ENCODE peak calls at places on chromosome 7, in five cellular contexts. One of them, this sample, is unnamed. For H3K4me1, the result is how much of the 10 kb centered on the place peaks cover.

GRCh38 chr7:144908943-144909556 is 73.2 kb upstream of the TPK1 start:
- DNase-seq in neuronal stem cell: no peak
- DNase-seq in H9: peak
- DNase-seq in IMR-90: no peak
- DNase-seq in H1: no peak
- DNase-seq in this sample: no peak

GRCh38 chr7:150368884-150369739 is 490 bp downstream of the REPIN1 start:
- DNase-seq in neuronal stem cell: peak
- DNase-seq in H9: peak
- DNase-seq in IMR-90: peak
- DNase-seq in H1: no peak
- DNase-seq in this sample: peak

GRCh38 chr7:17506090-17506489 is 207.6 kb downstream of the AHR start:
- DNase-seq in neuronal stem cell: no peak
- DNase-seq in H9: no peak
- DNase-seq in IMR-90: peak
- DNase-seq in H1: no peak
- DNase-seq in this sample: no peak

GRCh38 chr7:51033722-51034530 is 251.2 kb upstream of the GRB10 start:
- DNase-seq in neuronal stem cell: no peak
- DNase-seq in H9: no peak
- DNase-seq in IMR-90: no peak
- DNase-seq in H1: no peak
- DNase-seq in this sample: no peak

GRCh38 chr7:128192497-128193142 is 48.5 kb upstream of the LEP start:
- DNase-seq in neuronal stem cell: no peak
- DNase-seq in H9: peak
- DNase-seq in IMR-90: no peak
- DNase-seq in H1: no peak
- DNase-seq in this sample: no peak

GRCh38 chr7:24602860-24603456 is 29.7 kb downstream of the PALS2 start:
- DNase-seq in neuronal stem cell: no peak
- DNase-seq in H9: no peak
- DNase-seq in IMR-90: no peak
- DNase-seq in H1: no peak
- DNase-seq in this sample: no peak

GRCh38 chr7:44971188-44971907 is 7.5 kb downstream of the MYO1G start:
- DNase-seq in neuronal stem cell: no peak
- DNase-seq in H9: no peak
- DNase-seq in IMR-90: no peak
- DNase-seq in H1: no peak
- DNase-seq in this sample: no peak

GRCh38 chr7:151327659-151328058 is 14.0 kb upstream of the NUB1 start:
- DNase-seq in neuronal stem cell: no peak
- DNase-seq in H9: no peak
- DNase-seq in IMR-90: peak
- DNase-seq in H1: no peak
- DNase-seq in this sample: peak

GRCh38 chr7:3482147-3482921 is 181.3 kb downstream of the SDK1 start:
- DNase-seq in neuronal stem cell: peak
- DNase-seq in H9: peak
- DNase-seq in IMR-90: peak
- DNase-seq in H1: peak
- DNase-seq in this sample: peak

GRCh38 chr7:50265968-50266694 is 38.4 kb upstream of the IKZF1 start:
- DNase-seq in neuronal stem cell: no peak
- DNase-seq in H9: no peak
- DNase-seq in IMR-90: no peak
- DNase-seq in H1: no peak
- DNase-seq in this sample: no peak

GRCh38 chr7:40147371-40148246 is 12.8 kb downstream of the SUGCT start:
- DNase-seq in neuronal stem cell: no peak
- DNase-seq in H9: peak
- DNase-seq in IMR-90: no peak
- DNase-seq in H1: no peak
- DNase-seq in this sample: peak

GRCh38 chr7:90404777-90405176 is 1.5 kb downstream of the CLDN12 start:
- DNase-seq in neuronal stem cell: no peak
- DNase-seq in H9: no peak
- DNase-seq in IMR-90: peak
- DNase-seq in H1: no peak
- DNase-seq in this sample: peak

GRCh38 chr7:114901771-114902170 is 20.1 kb upstream of the MDFIC start:
- DNase-seq in neuronal stem cell: no peak
- DNase-seq in H9: no peak
- DNase-seq in IMR-90: peak
- DNase-seq in H1: no peak
- DNase-seq in this sample: peak

GRCh38 chr7:20508109-20508508 is 107.4 kb upstream of the ABCB5 start:
- DNase-seq in neuronal stem cell: no peak
- DNase-seq in H9: no peak
- DNase-seq in IMR-90: no peak
- DNase-seq in H1: no peak
- DNase-seq in this sample: no peak

GRCh38 chr7:47601881-47602249 is 20.0 kb upstream of the TNS3 start:
- DNase-seq in neuronal stem cell: no peak
- DNase-seq in H9: no peak
- DNase-seq in IMR-90: no peak
- DNase-seq in H1: no peak
- DNase-seq in this sample: no peak
- H2AK5ac ChIP-seq in neuronal stem cell: no peak
- H2AK5ac ChIP-seq in H9: no peak
- H2AK5ac ChIP-seq in IMR-90: peak
- H2AK5ac ChIP-seq in H1: no peak
- H2AK5ac ChIP-seq in this sample: peak

GRCh38 chr7:80181411-80181810 is 46.8 kb downstream of the GNAI1 start:
- DNase-seq in neuronal stem cell: no peak
- DNase-seq in H9: no peak
- DNase-seq in IMR-90: no peak
- DNase-seq in H1: no peak
- DNase-seq in this sample: no peak
- H3K4me1 ChIP-seq in neuronal stem cell: under half
- H3K4me1 ChIP-seq in H9: under half
- H3K4me1 ChIP-seq in IMR-90: under half
- H3K4me1 ChIP-seq in H1: under half
- H3K4me1 ChIP-seq in this sample: under half

GRCh38 chr7:34135924-34136323 is 230.6 kb downstream of the BMPER start:
- DNase-seq in neuronal stem cell: no peak
- DNase-seq in H9: no peak
- DNase-seq in IMR-90: no peak
- DNase-seq in H1: no peak
- DNase-seq in this sample: no peak
- H2AFZ ChIP-seq in neuronal stem cell: no peak
- H2AFZ ChIP-seq in H9: no peak
- H2AFZ ChIP-seq in IMR-90: no peak
- H2AFZ ChIP-seq in H1: no peak
- H2AFZ ChIP-seq in this sample: no peak

DNA sequence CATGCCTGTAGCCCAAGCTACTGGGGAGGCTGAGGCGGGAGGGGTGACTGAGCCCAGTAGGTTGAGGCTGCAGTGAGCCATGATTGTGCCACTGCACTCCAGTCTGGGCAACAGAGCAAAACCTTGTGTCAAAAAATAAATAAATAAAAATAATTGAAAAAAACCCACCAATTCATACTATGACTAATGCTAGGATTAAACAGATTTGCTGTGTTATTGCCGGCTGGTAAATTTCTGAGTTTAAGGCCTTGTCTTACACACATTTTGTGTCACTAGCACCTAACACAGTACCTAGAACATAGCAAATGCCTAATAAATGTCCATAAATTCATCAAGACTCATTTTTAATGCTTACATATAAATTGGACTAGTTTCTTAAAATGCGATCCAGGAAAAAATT is 8.7 kb downstream of the ESYT2 start:
- DNase-seq in neuronal stem cell: no peak
- DNase-seq in H9: no peak
- DNase-seq in IMR-90: peak
- DNase-seq in H1: no peak
- DNase-seq in this sample: peak
- H2AK5ac ChIP-seq in neuronal stem cell: no peak
- H2AK5ac ChIP-seq in H9: no peak
- H2AK5ac ChIP-seq in IMR-90: no peak
- H2AK5ac ChIP-seq in H1: no peak
- H2AK5ac ChIP-seq in this sample: peak

GRCh38 chr7:118040562-118040961 is 143.4 kb upstream of the LSM8 start:
- DNase-seq in neuronal stem cell: no peak
- DNase-seq in H9: no peak
- DNase-seq in IMR-90: no peak
- DNase-seq in H1: no peak
- DNase-seq in this sample: no peak
- H3K4me1 ChIP-seq in neuronal stem cell: under half
- H3K4me1 ChIP-seq in H9: under half
- H3K4me1 ChIP-seq in IMR-90: under half
- H3K4me1 ChIP-seq in H1: under half
- H3K4me1 ChIP-seq in this sample: under half

DNA sequence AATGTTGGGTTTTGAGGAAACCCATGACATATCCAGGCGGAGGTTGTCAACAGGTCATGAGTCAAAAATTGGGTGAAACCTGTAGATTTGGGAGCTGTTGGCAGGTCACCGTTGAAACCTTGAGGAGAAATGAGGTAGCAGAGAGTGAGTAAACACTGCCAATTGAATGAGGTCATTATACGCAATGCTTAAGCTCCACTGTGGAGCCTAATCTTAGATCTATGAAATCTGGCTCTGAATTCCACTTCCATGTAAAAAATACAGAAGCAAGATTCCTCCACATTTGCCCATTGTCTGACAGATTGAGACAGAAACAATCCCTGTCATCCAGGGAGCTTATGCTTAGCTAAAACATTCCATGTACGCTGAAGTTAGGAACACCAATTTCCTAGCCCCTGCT is 76.0 kb upstream of the IL6 start:
- DNase-seq in neuronal stem cell: no peak
- DNase-seq in H9: no peak
- DNase-seq in IMR-90: peak
- DNase-seq in H1: no peak
- DNase-seq in this sample: no peak
- H2AFZ ChIP-seq in neuronal stem cell: no peak
- H2AFZ ChIP-seq in H9: no peak
- H2AFZ ChIP-seq in IMR-90: no peak
- H2AFZ ChIP-seq in H1: no peak
- H2AFZ ChIP-seq in this sample: no peak